ENCODE peak calls at places on chromosomes 5 and 9, in ten cellular contexts. One of them, this sample, is unnamed.

GRCh38 chr5:125597338-125597737 is 825.9 kb upstream of the GRAMD2B start:
- DNase-seq in iris pigment epithelial cell: peak
- DNase-seq in T-helper 9 cell: no peak
- DNase-seq in GM10248: no peak
- DNase-seq in stimulated activated CD4-positive, alpha-beta T cell treated with anti-CD3 and anti-CD28 coated beads, Interleukin-15, amount 100 ng/mL, for 24 hours: no peak
- DNase-seq in GM20000: no peak
- DNase-seq in stromal cell of bone marrow: peak
- DNase-seq in heart right ventricle: no peak
- DNase-seq in GM13976: no peak
- DNase-seq in GM03348: no peak
- DNase-seq in this sample: no peak

GRCh38 chr5:96048763-96049162 is 87.1 kb upstream of the ELL2 start:
- DNase-seq in iris pigment epithelial cell: no peak
- DNase-seq in T-helper 9 cell: no peak
- DNase-seq in GM10248: no peak
- DNase-seq in stimulated activated CD4-positive, alpha-beta T cell treated with anti-CD3 and anti-CD28 coated beads, Interleukin-15, amount 100 ng/mL, for 24 hours: no peak
- DNase-seq in GM20000: no peak
- DNase-seq in stromal cell of bone marrow: no peak
- DNase-seq in heart right ventricle: no peak
- DNase-seq in GM13976: no peak
- DNase-seq in GM03348: no peak
- DNase-seq in this sample: no peak

GRCh38 chr5:143207563-143208364 is 195.7 kb downstream of the NR3C1 start:
- DNase-seq in iris pigment epithelial cell: no peak
- DNase-seq in T-helper 9 cell: no peak
- DNase-seq in GM10248: no peak
- DNase-seq in stimulated activated CD4-positive, alpha-beta T cell treated with anti-CD3 and anti-CD28 coated beads, Interleukin-15, amount 100 ng/mL, for 24 hours: no peak
- DNase-seq in GM20000: no peak
- DNase-seq in stromal cell of bone marrow: no peak
- DNase-seq in heart right ventricle: no peak
- DNase-seq in GM13976: no peak
- DNase-seq in GM03348: no peak
- DNase-seq in this sample: peak

GRCh38 chr9:128276574-128277270 is 646 bp downstream of the SWI5 start:
- DNase-seq in iris pigment epithelial cell: peak
- DNase-seq in T-helper 9 cell: no peak
- DNase-seq in GM10248: no peak
- DNase-seq in stimulated activated CD4-positive, alpha-beta T cell treated with anti-CD3 and anti-CD28 coated beads, Interleukin-15, amount 100 ng/mL, for 24 hours: peak
- DNase-seq in GM20000: peak
- DNase-seq in stromal cell of bone marrow: no peak
- DNase-seq in heart right ventricle: peak
- DNase-seq in GM13976: no peak
- DNase-seq in GM03348: peak
- DNase-seq in this sample: peak

GRCh38 chr5:32506809-32507208 is 62.3 kb upstream of the ZFR start:
- DNase-seq in iris pigment epithelial cell: no peak
- DNase-seq in T-helper 9 cell: no peak
- DNase-seq in GM10248: no peak
- DNase-seq in stimulated activated CD4-positive, alpha-beta T cell treated with anti-CD3 and anti-CD28 coated beads, Interleukin-15, amount 100 ng/mL, for 24 hours: no peak
- DNase-seq in GM20000: no peak
- DNase-seq in stromal cell of bone marrow: peak
- DNase-seq in heart right ventricle: no peak
- DNase-seq in GM13976: no peak
- DNase-seq in GM03348: peak
- DNase-seq in this sample: no peak

GRCh38 chr9:104992696-104993095 is 64.7 kb upstream of the ABCA1 start:
- DNase-seq in iris pigment epithelial cell: peak
- DNase-seq in T-helper 9 cell: no peak
- DNase-seq in GM10248: no peak
- DNase-seq in stimulated activated CD4-positive, alpha-beta T cell treated with anti-CD3 and anti-CD28 coated beads, Interleukin-15, amount 100 ng/mL, for 24 hours: no peak
- DNase-seq in GM20000: no peak
- DNase-seq in stromal cell of bone marrow: no peak
- DNase-seq in heart right ventricle: no peak
- DNase-seq in GM13976: no peak
- DNase-seq in GM03348: no peak
- DNase-seq in this sample: no peak

GRCh38 chr5:95384485-95385213 is 6.5 kb upstream of the FAM81B start:
- DNase-seq in iris pigment epithelial cell: no peak
- DNase-seq in T-helper 9 cell: no peak
- DNase-seq in GM10248: no peak
- DNase-seq in stimulated activated CD4-positive, alpha-beta T cell treated with anti-CD3 and anti-CD28 coated beads, Interleukin-15, amount 100 ng/mL, for 24 hours: no peak
- DNase-seq in GM20000: no peak
- DNase-seq in stromal cell of bone marrow: no peak
- DNase-seq in heart right ventricle: no peak
- DNase-seq in GM13976: no peak
- DNase-seq in GM03348: no peak
- DNase-seq in this sample: no peak

GRCh38 chr5:72383280-72384205 is 63.4 kb downstream of the PTCD2 start:
- DNase-seq in iris pigment epithelial cell: peak
- DNase-seq in T-helper 9 cell: no peak
- DNase-seq in GM10248: no peak
- DNase-seq in stimulated activated CD4-positive, alpha-beta T cell treated with anti-CD3 and anti-CD28 coated beads, Interleukin-15, amount 100 ng/mL, for 24 hours: no peak
- DNase-seq in GM20000: no peak
- DNase-seq in stromal cell of bone marrow: no peak
- DNase-seq in heart right ventricle: no peak
- DNase-seq in GM13976: no peak
- DNase-seq in GM03348: peak
- DNase-seq in this sample: no peak

GRCh38 chr9:70486127-70486526 is 71.7 kb upstream of the KLF9 start:
- DNase-seq in iris pigment epithelial cell: no peak
- DNase-seq in T-helper 9 cell: no peak
- DNase-seq in GM10248: no peak
- DNase-seq in stimulated activated CD4-positive, alpha-beta T cell treated with anti-CD3 and anti-CD28 coated beads, Interleukin-15, amount 100 ng/mL, for 24 hours: no peak
- DNase-seq in GM20000: no peak
- DNase-seq in stromal cell of bone marrow: no peak
- DNase-seq in heart right ventricle: no peak
- DNase-seq in GM13976: no peak
- DNase-seq in GM03348: no peak
- DNase-seq in this sample: no peak

GRCh38 chr5:93433422-93433821 is 147.6 kb downstream of the NR2F1-AS1 start:
- DNase-seq in iris pigment epithelial cell: peak
- DNase-seq in T-helper 9 cell: no peak
- DNase-seq in GM10248: no peak
- DNase-seq in stimulated activated CD4-positive, alpha-beta T cell treated with anti-CD3 and anti-CD28 coated beads, Interleukin-15, amount 100 ng/mL, for 24 hours: no peak
- DNase-seq in GM20000: no peak
- DNase-seq in stromal cell of bone marrow: peak
- DNase-seq in heart right ventricle: no peak
- DNase-seq in GM13976: no peak
- DNase-seq in GM03348: no peak
- DNase-seq in this sample: no peak

GRCh38 chr5:135107101-135107500 is 73.1 kb upstream of the PITX1 start:
- DNase-seq in iris pigment epithelial cell: no peak
- DNase-seq in T-helper 9 cell: no peak
- DNase-seq in GM10248: no peak
- DNase-seq in stimulated activated CD4-positive, alpha-beta T cell treated with anti-CD3 and anti-CD28 coated beads, Interleukin-15, amount 100 ng/mL, for 24 hours: no peak
- DNase-seq in GM20000: no peak
- DNase-seq in stromal cell of bone marrow: no peak
- DNase-seq in heart right ventricle: no peak
- DNase-seq in GM13976: no peak
- DNase-seq in GM03348: no peak
- DNase-seq in this sample: no peak

GRCh38 chr9:115764649-115765048 is 388.9 kb upstream of the PAPPA start:
- DNase-seq in iris pigment epithelial cell: no peak
- DNase-seq in T-helper 9 cell: no peak
- DNase-seq in GM10248: no peak
- DNase-seq in stimulated activated CD4-positive, alpha-beta T cell treated with anti-CD3 and anti-CD28 coated beads, Interleukin-15, amount 100 ng/mL, for 24 hours: no peak
- DNase-seq in GM20000: no peak
- DNase-seq in stromal cell of bone marrow: peak
- DNase-seq in heart right ventricle: peak
- DNase-seq in GM13976: no peak
- DNase-seq in GM03348: no peak
- DNase-seq in this sample: no peak

GRCh38 chr5:115510145-115510640 is 34.4 kb downstream of the FEM1C start:
- DNase-seq in iris pigment epithelial cell: no peak
- DNase-seq in T-helper 9 cell: no peak
- DNase-seq in GM10248: no peak
- DNase-seq in stimulated activated CD4-positive, alpha-beta T cell treated with anti-CD3 and anti-CD28 coated beads, Interleukin-15, amount 100 ng/mL, for 24 hours: no peak
- DNase-seq in GM20000: no peak
- DNase-seq in stromal cell of bone marrow: no peak
- DNase-seq in heart right ventricle: no peak
- DNase-seq in GM13976: no peak
- DNase-seq in GM03348: no peak
- DNase-seq in this sample: no peak

GRCh38 chr9:113621309-113621791 is 157.8 kb downstream of the RGS3 start:
- DNase-seq in iris pigment epithelial cell: peak
- DNase-seq in T-helper 9 cell: no peak
- DNase-seq in GM10248: no peak
- DNase-seq in stimulated activated CD4-positive, alpha-beta T cell treated with anti-CD3 and anti-CD28 coated beads, Interleukin-15, amount 100 ng/mL, for 24 hours: no peak
- DNase-seq in GM20000: no peak
- DNase-seq in stromal cell of bone marrow: peak
- DNase-seq in heart right ventricle: peak
- DNase-seq in GM13976: no peak
- DNase-seq in GM03348: peak
- DNase-seq in this sample: no peak

GRCh38 chr9:32866292-32866691 is 83.0 kb downstream of the TMEM215 start:
- DNase-seq in iris pigment epithelial cell: no peak
- DNase-seq in T-helper 9 cell: no peak
- DNase-seq in GM10248: no peak
- DNase-seq in stimulated activated CD4-positive, alpha-beta T cell treated with anti-CD3 and anti-CD28 coated beads, Interleukin-15, amount 100 ng/mL, for 24 hours: peak
- DNase-seq in GM20000: no peak
- DNase-seq in stromal cell of bone marrow: no peak
- DNase-seq in heart right ventricle: no peak
- DNase-seq in GM13976: no peak
- DNase-seq in GM03348: peak
- DNase-seq in this sample: no peak

GRCh38 chr5:4868140-4868735 is 271.9 kb upstream of the ADAMTS16 start:
- DNase-seq in iris pigment epithelial cell: no peak
- DNase-seq in T-helper 9 cell: peak
- DNase-seq in GM10248: peak
- DNase-seq in stimulated activated CD4-positive, alpha-beta T cell treated with anti-CD3 and anti-CD28 coated beads, Interleukin-15, amount 100 ng/mL, for 24 hours: peak
- DNase-seq in GM20000: peak
- DNase-seq in stromal cell of bone marrow: peak
- DNase-seq in heart right ventricle: peak
- DNase-seq in GM13976: peak
- DNase-seq in GM03348: peak
- DNase-seq in this sample: peak

GRCh38 chr5:179795049-179795862 is 1.5 kb downstream of the LTC4S start:
- DNase-seq in iris pigment epithelial cell: no peak
- DNase-seq in T-helper 9 cell: no peak
- DNase-seq in GM10248: no peak
- DNase-seq in stimulated activated CD4-positive, alpha-beta T cell treated with anti-CD3 and anti-CD28 coated beads, Interleukin-15, amount 100 ng/mL, for 24 hours: no peak
- DNase-seq in GM20000: peak
- DNase-seq in stromal cell of bone marrow: no peak
- DNase-seq in heart right ventricle: no peak
- DNase-seq in GM13976: peak
- DNase-seq in GM03348: no peak
- DNase-seq in this sample: no peak

GRCh38 chr5:160452721-160453263 is 31.1 kb downstream of the PTTG1 start:
- DNase-seq in iris pigment epithelial cell: no peak
- DNase-seq in T-helper 9 cell: no peak
- DNase-seq in GM10248: no peak
- DNase-seq in stimulated activated CD4-positive, alpha-beta T cell treated with anti-CD3 and anti-CD28 coated beads, Interleukin-15, amount 100 ng/mL, for 24 hours: no peak
- DNase-seq in GM20000: no peak
- DNase-seq in stromal cell of bone marrow: no peak
- DNase-seq in heart right ventricle: no peak
- DNase-seq in GM13976: no peak
- DNase-seq in GM03348: no peak
- DNase-seq in this sample: no peak

GRCh38 chr9:119768266-119768665 is 399.0 kb upstream of the BRINP1 start:
- DNase-seq in iris pigment epithelial cell: no peak
- DNase-seq in T-helper 9 cell: no peak
- DNase-seq in GM10248: no peak
- DNase-seq in stimulated activated CD4-positive, alpha-beta T cell treated with anti-CD3 and anti-CD28 coated beads, Interleukin-15, amount 100 ng/mL, for 24 hours: no peak
- DNase-seq in GM20000: no peak
- DNase-seq in stromal cell of bone marrow: no peak
- DNase-seq in heart right ventricle: no peak
- DNase-seq in GM13976: no peak
- DNase-seq in GM03348: no peak
- DNase-seq in this sample: no peak

GRCh38 chr9:137084526-137084925 is 2.3 kb upstream of the MAN1B1 start:
- DNase-seq in iris pigment epithelial cell: no peak
- DNase-seq in T-helper 9 cell: no peak
- DNase-seq in GM10248: no peak
- DNase-seq in stimulated activated CD4-positive, alpha-beta T cell treated with anti-CD3 and anti-CD28 coated beads, Interleukin-15, amount 100 ng/mL, for 24 hours: no peak
- DNase-seq in GM20000: no peak
- DNase-seq in stromal cell of bone marrow: no peak
- DNase-seq in heart right ventricle: no peak
- DNase-seq in GM13976: no peak
- DNase-seq in GM03348: no peak
- DNase-seq in this sample: no peak

GRCh38 chr9:12859704-12860251 is 85.0 kb downstream of the LURAP1L start:
- DNase-seq in iris pigment epithelial cell: peak
- DNase-seq in T-helper 9 cell: no peak
- DNase-seq in GM10248: no peak
- DNase-seq in stimulated activated CD4-positive, alpha-beta T cell treated with anti-CD3 and anti-CD28 coated beads, Interleukin-15, amount 100 ng/mL, for 24 hours: no peak
- DNase-seq in GM20000: no peak
- DNase-seq in stromal cell of bone marrow: peak
- DNase-seq in heart right ventricle: no peak
- DNase-seq in GM13976: no peak
- DNase-seq in GM03348: peak
- DNase-seq in this sample: no peak

GRCh38 chr5:134647750-134648424 is 698 bp upstream of the SEC24A start:
- DNase-seq in iris pigment epithelial cell: peak
- DNase-seq in T-helper 9 cell: no peak
- DNase-seq in GM10248: peak
- DNase-seq in stimulated activated CD4-positive, alpha-beta T cell treated with anti-CD3 and anti-CD28 coated beads, Interleukin-15, amount 100 ng/mL, for 24 hours: peak
- DNase-seq in GM20000: peak
- DNase-seq in stromal cell of bone marrow: no peak
- DNase-seq in heart right ventricle: no peak
- DNase-seq in GM13976: peak
- DNase-seq in GM03348: peak
- DNase-seq in this sample: peak

GRCh38 chr9:99778308-99778707 is 43.4 kb upstream of the NR4A3 start:
- DNase-seq in iris pigment epithelial cell: peak
- DNase-seq in T-helper 9 cell: no peak
- DNase-seq in GM10248: no peak
- DNase-seq in stimulated activated CD4-positive, alpha-beta T cell treated with anti-CD3 and anti-CD28 coated beads, Interleukin-15, amount 100 ng/mL, for 24 hours: peak
- DNase-seq in GM20000: no peak
- DNase-seq in stromal cell of bone marrow: peak
- DNase-seq in heart right ventricle: no peak
- DNase-seq in GM13976: no peak
- DNase-seq in GM03348: peak
- DNase-seq in this sample: peak

GRCh38 chr5:68543212-68543611 is 327.7 kb downstream of the PIK3R1 start:
- DNase-seq in iris pigment epithelial cell: peak
- DNase-seq in T-helper 9 cell: no peak
- DNase-seq in GM10248: peak
- DNase-seq in stimulated activated CD4-positive, alpha-beta T cell treated with anti-CD3 and anti-CD28 coated beads, Interleukin-15, amount 100 ng/mL, for 24 hours: no peak
- DNase-seq in GM20000: no peak
- DNase-seq in stromal cell of bone marrow: no peak
- DNase-seq in heart right ventricle: no peak
- DNase-seq in GM13976: peak
- DNase-seq in GM03348: no peak
- DNase-seq in this sample: no peak

GRCh38 chr9:112487008-112487798 is 576 bp downstream of the KIAA1958 start:
- DNase-seq in iris pigment epithelial cell: peak
- DNase-seq in T-helper 9 cell: peak
- DNase-seq in GM10248: peak
- DNase-seq in stimulated activated CD4-positive, alpha-beta T cell treated with anti-CD3 and anti-CD28 coated beads, Interleukin-15, amount 100 ng/mL, for 24 hours: peak
- DNase-seq in GM20000: peak
- DNase-seq in stromal cell of bone marrow: no peak
- DNase-seq in heart right ventricle: peak
- DNase-seq in GM13976: peak
- DNase-seq in GM03348: peak
- DNase-seq in this sample: peak

GRCh38 chr9:135773677-135774238 is 71.8 kb downstream of the KCNT1 start:
- DNase-seq in iris pigment epithelial cell: no peak
- DNase-seq in T-helper 9 cell: no peak
- DNase-seq in GM10248: no peak
- DNase-seq in stimulated activated CD4-positive, alpha-beta T cell treated with anti-CD3 and anti-CD28 coated beads, Interleukin-15, amount 100 ng/mL, for 24 hours: no peak
- DNase-seq in GM20000: no peak
- DNase-seq in stromal cell of bone marrow: no peak
- DNase-seq in heart right ventricle: no peak
- DNase-seq in GM13976: no peak
- DNase-seq in GM03348: no peak
- DNase-seq in this sample: no peak

GRCh38 chr5:57832873-57833272 is 350.3 kb upstream of the ACTBL2 start:
- DNase-seq in iris pigment epithelial cell: no peak
- DNase-seq in T-helper 9 cell: no peak
- DNase-seq in GM10248: no peak
- DNase-seq in stimulated activated CD4-positive, alpha-beta T cell treated with anti-CD3 and anti-CD28 coated beads, Interleukin-15, amount 100 ng/mL, for 24 hours: no peak
- DNase-seq in GM20000: no peak
- DNase-seq in stromal cell of bone marrow: no peak
- DNase-seq in heart right ventricle: no peak
- DNase-seq in GM13976: no peak
- DNase-seq in GM03348: no peak
- DNase-seq in this sample: no peak

GRCh38 chr5:115452791-115453190 is 91.8 kb downstream of the FEM1C start:
- DNase-seq in iris pigment epithelial cell: peak
- DNase-seq in T-helper 9 cell: no peak
- DNase-seq in GM10248: no peak
- DNase-seq in stimulated activated CD4-positive, alpha-beta T cell treated with anti-CD3 and anti-CD28 coated beads, Interleukin-15, amount 100 ng/mL, for 24 hours: no peak
- DNase-seq in GM20000: no peak
- DNase-seq in stromal cell of bone marrow: no peak
- DNase-seq in heart right ventricle: no peak
- DNase-seq in GM13976: no peak
- DNase-seq in GM03348: peak
- DNase-seq in this sample: no peak